ENCODE peak calls at places on chromosome 10, in five cellular contexts. G, Y, D, L and Q are unnamed samples.
A peak's percentile ranks its signal among the peaks of the same experiment; 100 is the strongest.

GRCh38 chr10:86316274-86316835 is 50.2 kb downstream of the GRID1 start:
- DNase-seq in Y (no peak), L (no peak), D (no peak), G (no peak), Q (no peak)

GRCh38 chr10:11755512-11756247 is 13.5 kb downstream of the ECHDC3 start:
- DNase-seq in L (no peak), Y (no peak), G (no peak), D (no peak), Q (no peak)

GRCh38 chr10:51999089-51999488 is 299.7 kb upstream of the CSTF2T start:
- DNase-seq in G (no peak), Y (no peak), D (no peak), L (no peak), Q (no peak)

GRCh38 chr10:84293574-84294016 is 34.8 kb upstream of the CCSER2 start:
- DNase-seq in D (no peak), Y (no peak), L (no peak), G (no peak), Q (no peak)

GRCh38 chr10:27150261-27150660 is 3.9 kb downstream of the YME1L1 start:
- DNase-seq in G (no peak), L (no peak), D (no peak), Y (no peak), Q (no peak)

GRCh38 chr10:131312261-131312801 is 810 bp upstream of the TCERG1L start:
- DNase-seq in G (no peak), Y (no peak), D (no peak), L (no peak), Q (peak; percentile 74)

GRCh38 chr10:93495654-93496321 is 624 bp upstream of the CEP55 start:
- DNase-seq in G (no peak), L (no peak), Y (no peak), D (peak; percentile 53), Q (peak; percentile 74)

GRCh38 chr10:88769384-88769783 is 9.6 kb downstream of the LIPN start:
- DNase-seq in Y (no peak), G (no peak), L (no peak), D (no peak), Q (no peak)

GRCh38 chr10:76926006-76926405 is 711.6 kb downstream of the KCNMA1 start:
- DNase-seq in D (no peak), G (no peak), L (no peak), Y (no peak), Q (no peak)

GRCh38 chr10:89837173-89838001 is 136.0 kb downstream of the KIF20B start:
- DNase-seq in Y (no peak), G (peak; percentile 18), D (peak; percentile 43), L (no peak), Q (peak; percentile 75)

GRCh38 chr10:99304027-99304856 is 24.9 kb upstream of the CNNM1 start:
- DNase-seq in L (no peak), D (peak; percentile 27), Y (no peak), G (no peak), Q (no peak)

GRCh38 chr10:12396093-12396492 is 46.7 kb downstream of the CAMK1D start:
- DNase-seq in G (no peak), Y (no peak), D (no peak), L (no peak), Q (no peak)

GRCh38 chr10:101285519-101286070 is 56.3 kb upstream of the LBX1 start:
- DNase-seq in G (no peak), D (no peak), Y (no peak), L (no peak), Q (no peak)

GRCh38 chr10:110742801-110743200 is 98.7 kb downstream of the RBM20 start:
- DNase-seq in Y (no peak), D (no peak), L (no peak), G (no peak), Q (no peak)

GRCh38 chr10:124691448-124692435 is 52.4 kb downstream of the FAM53B start:
- DNase-seq in Y (no peak), L (no peak), G (peak; percentile 21), D (no peak), Q (peak; percentile 54)

GRCh38 chr10:11176746-11177145 is 159.1 kb downstream of the CELF2 start:
- DNase-seq in Y (no peak), D (no peak), G (no peak), L (no peak), Q (no peak)

GRCh38 chr10:89644691-89644966 is 413 bp downstream of the PANK1 start:
- DNase-seq in L (no peak), D (no peak), Y (no peak), G (peak; percentile 45), Q (peak; percentile 80)

GRCh38 chr10:3199488-3199887 is 26.9 kb upstream of the PITRM1 start:
- DNase-seq in G (no peak), Y (no peak), D (no peak), L (no peak), Q (no peak)

GRCh38 chr10:23310443-23310842 is 34.2 kb downstream of the C10orf67 start:
- DNase-seq in Y (no peak), D (no peak), L (no peak), G (no peak), Q (no peak)

GRCh38 chr10:83212632-83213349 is 926.5 kb upstream of the GHITM start:
- DNase-seq in L (no peak), G (no peak), Y (no peak), D (no peak), Q (no peak)

GRCh38 chr10:87089746-87090145 is 4.9 kb downstream of the GLUD1 start:
- DNase-seq in G (no peak), Y (no peak), D (no peak), L (no peak), Q (no peak)

GRCh38 chr10:121553861-121554264 is 44.4 kb downstream of the FGFR2 start:
- DNase-seq in G (no peak), L (no peak), Y (no peak), D (no peak), Q (peak; percentile 84)

GRCh38 chr10:29828978-29829377 is 194.2 kb upstream of the SVIL start:
- DNase-seq in L (no peak), D (no peak), G (no peak), Y (no peak), Q (no peak)

GRCh38 chr10:80598084-80598798 is 60.5 kb downstream of the SH2D4B start:
- DNase-seq in G (no peak), D (no peak), L (no peak), Y (no peak), Q (no peak)

GRCh38 chr10:86723009-86723408 is 33.4 kb upstream of the BMPR1A start:
- DNase-seq in L (no peak), D (no peak), G (no peak), Y (no peak), Q (no peak)

GRCh38 chr10:58435297-58435696 is 50.1 kb downstream of the TFAM start:
- DNase-seq in Y (peak; percentile 96), G (no peak), L (no peak), D (peak; percentile 86), Q (peak; percentile 81)

GRCh38 chr10:99952799-99953198 is 56.9 kb downstream of the DNMBP start:
- DNase-seq in G (no peak), Y (no peak), L (no peak), D (no peak), Q (no peak)

GRCh38 chr10:113045155-113046055 is 95.4 kb downstream of the TCF7L2 start:
- DNase-seq in L (no peak), G (no peak), D (peak; percentile 84), Y (peak; percentile 86), Q (no peak)

GRCh38 chr10:131403936-131404335 is 92.4 kb upstream of the TCERG1L start:
- DNase-seq in Y (no peak), G (no peak), L (no peak), D (no peak), Q (peak; percentile 45)

GRCh38 chr10:98267894-98268693 is at the start of gene LOXL4:
- DNase-seq in Y (no peak), D (peak; percentile 91), L (no peak), G (peak; percentile 18), Q (peak; percentile 84)

GRCh38 chr10:70459771-70460490 is 18.4 kb upstream of the NODAL start:
- DNase-seq in G (no peak), L (no peak), Y (no peak), D (no peak), Q (no peak)

GRCh38 chr10:75417522-75417927 is 13.9 kb upstream of the LRMDA start:
- DNase-seq in Y (no peak), D (no peak), L (no peak), G (no peak), Q (no peak)

GRCh38 chr10:131820626-131821025 is 80.2 kb upstream of the PPP2R2D start:
- DNase-seq in D (no peak), L (no peak), G (no peak), Y (no peak), Q (no peak)